ENCODE peak calls at places on chromosomes 11 and 22, in six cellular contexts. G, M, N, F, K and L are unnamed samples.

GRCh38 chr22:35191412-35191811 is 65.9 kb upstream of the HMGXB4 start:
- DNase-seq in G (no peak), M (no peak), N (no peak), F (no peak), K (no peak), L (no peak)

GRCh38 chr11:126466288-126467045 is 111.0 kb downstream of the ST3GAL4 start:
- DNase-seq in G (no peak), M (no peak), N (no peak), F (no peak), K (no peak), L (no peak)

GRCh38 chr11:119758291-119758690 is 29.3 kb upstream of the NECTIN1 start:
- DNase-seq in G (no peak), M (no peak), N (no peak), F (no peak), K (no peak), L (no peak)

GRCh38 chr11:36141595-36141994 is 147.6 kb downstream of the COMMD9 start:
- DNase-seq in G (no peak), M (no peak), N (no peak), F (no peak), K (no peak), L (no peak)

GRCh38 chr11:74204692-74205091 is 33.6 kb downstream of the PPME1 start:
- DNase-seq in G (no peak), M (no peak), N (no peak), F (no peak), K (no peak), L (no peak)

GRCh38 chr22:25969286-25969685 is 200.0 kb upstream of the SEZ6L start:
- DNase-seq in G (no peak), M (no peak), N (no peak), F (no peak), K (no peak), L (no peak)

GRCh38 chr22:29716814-29717213 is 3.0 kb upstream of the CABP7 start:
- DNase-seq in G (peak), M (no peak), N (no peak), F (peak), K (no peak), L (peak)

GRCh38 chr11:1964955-1965354 is 17.8 kb downstream of the MRPL23 start:
- DNase-seq in G (no peak), M (no peak), N (no peak), F (peak), K (no peak), L (no peak)

GRCh38 chr11:68838572-68838964 is 3.1 kb downstream of the CPT1A start:
- DNase-seq in G (no peak), M (peak), N (no peak), F (peak), K (no peak), L (peak)

GRCh38 chr22:26480611-26480932 is 3.0 kb downstream of the HPS4 start:
- DNase-seq in G (no peak), M (no peak), N (no peak), F (no peak), K (no peak), L (no peak)

GRCh38 chr22:18056161-18056666 is 21.6 kb upstream of the PEX26 start:
- DNase-seq in G (no peak), M (peak), N (no peak), F (peak), K (no peak), L (no peak)

GRCh38 chr11:2828585-2829330 is 56.8 kb downstream of the CDKN1C start:
- DNase-seq in G (no peak), M (no peak), N (no peak), F (peak), K (no peak), L (no peak)

GRCh38 chr22:44091021-44091721 is 67.1 kb downstream of the PARVB start:
- DNase-seq in G (no peak), M (no peak), N (no peak), F (no peak), K (no peak), L (peak)

GRCh38 chr11:72951815-72952340 is 137.7 kb downstream of the ATG16L2 start:
- DNase-seq in G (no peak), M (no peak), N (no peak), F (no peak), K (no peak), L (no peak)

GRCh38 chr11:35990816-35991215 is 47.0 kb downstream of the LDLRAD3 start:
- DNase-seq in G (no peak), M (no peak), N (no peak), F (no peak), K (no peak), L (no peak)

GRCh38 chr22:20016734-20017621 is at the start of gene ARVCF:
- DNase-seq in G (peak), M (peak), N (no peak), F (peak), K (peak), L (peak)

GRCh38 chr11:537622-538430 is 499 bp downstream of the LRRC56 start:
- DNase-seq in G (no peak), M (no peak), N (no peak), F (no peak), K (no peak), L (no peak)

GRCh38 chr11:44942029-44942710 is 8.5 kb downstream of the TP53I11 start:
- DNase-seq in G (no peak), M (no peak), N (no peak), F (no peak), K (no peak), L (no peak)

GRCh38 chr11:110305169-110306018 is 9.0 kb upstream of the RDX start:
- DNase-seq in G (no peak), M (no peak), N (no peak), F (no peak), K (no peak), L (no peak)

GRCh38 chr22:29628982-29629381 is 25.5 kb downstream of the NF2 start:
- DNase-seq in G (no peak), M (no peak), N (no peak), F (no peak), K (no peak), L (no peak)

GRCh38 chr11:123707206-123707605 is 34.3 kb downstream of the ZNF202 start:
- DNase-seq in G (no peak), M (no peak), N (no peak), F (no peak), K (no peak), L (no peak)

GRCh38 chr22:38108561-38109319 is 1.7 kb downstream of the BAIAP2L2 start:
- DNase-seq in G (no peak), M (no peak), N (no peak), F (no peak), K (no peak), L (no peak)

GRCh38 chr22:38111941-38112355 is 1.5 kb upstream of the BAIAP2L2 start:
- DNase-seq in G (no peak), M (no peak), N (no peak), F (no peak), K (no peak), L (no peak)

GRCh38 chr22:38109391-38110000 is 988 bp downstream of the BAIAP2L2 start:
- DNase-seq in G (no peak), M (no peak), N (no peak), F (no peak), K (no peak), L (no peak)

GRCh38 chr22:38110863-38111852 is 674 bp upstream of the BAIAP2L2 start:
- DNase-seq in G (no peak), M (no peak), N (no peak), F (no peak), K (no peak), L (no peak)

GRCh38 chr22:38110008-38110862 is at the start of gene BAIAP2L2:
- DNase-seq in G (no peak), M (no peak), N (no peak), F (no peak), K (no peak), L (no peak)
- TF ChIP-seq POLR2A in G (no peak), M (no peak), N (no peak), F (no peak), K (no peak), L (no peak)

GRCh38 chr11:111841370-111842053 is 29.9 kb downstream of the ALG9 start:
- DNase-seq in G (peak), M (peak), N (peak), F (peak), K (peak), L (peak)
- H3K4me3 ChIP-seq in G (no peak), M (no peak), N (no peak), F (no peak), K (no peak), L (no peak)

DNA sequence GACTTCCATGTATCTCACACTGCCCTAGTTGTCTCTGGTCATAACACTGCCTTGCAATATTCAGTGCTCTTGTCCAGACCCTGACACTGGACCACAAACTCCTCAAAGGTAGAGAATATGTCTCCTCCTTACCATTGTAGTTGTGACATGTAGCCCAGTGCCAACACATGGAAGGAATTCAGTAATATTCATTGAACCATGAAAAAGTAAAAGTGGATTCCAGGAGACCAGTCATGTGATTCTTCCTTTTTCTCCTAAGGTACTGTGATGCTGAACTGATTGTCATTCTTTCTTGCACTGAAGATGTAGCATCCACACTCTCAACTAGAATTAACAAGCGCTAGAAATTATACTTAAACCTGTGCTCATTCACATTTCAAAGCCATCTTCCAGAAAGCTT is 224.6 kb upstream of the BLID start:
- DNase-seq in G (no peak), M (no peak), N (no peak), F (no peak), K (no peak), L (no peak)
- TF ChIP-seq POLR2A in G (no peak), M (no peak), N (no peak), F (no peak), K (no peak), L (no peak)

DNA sequence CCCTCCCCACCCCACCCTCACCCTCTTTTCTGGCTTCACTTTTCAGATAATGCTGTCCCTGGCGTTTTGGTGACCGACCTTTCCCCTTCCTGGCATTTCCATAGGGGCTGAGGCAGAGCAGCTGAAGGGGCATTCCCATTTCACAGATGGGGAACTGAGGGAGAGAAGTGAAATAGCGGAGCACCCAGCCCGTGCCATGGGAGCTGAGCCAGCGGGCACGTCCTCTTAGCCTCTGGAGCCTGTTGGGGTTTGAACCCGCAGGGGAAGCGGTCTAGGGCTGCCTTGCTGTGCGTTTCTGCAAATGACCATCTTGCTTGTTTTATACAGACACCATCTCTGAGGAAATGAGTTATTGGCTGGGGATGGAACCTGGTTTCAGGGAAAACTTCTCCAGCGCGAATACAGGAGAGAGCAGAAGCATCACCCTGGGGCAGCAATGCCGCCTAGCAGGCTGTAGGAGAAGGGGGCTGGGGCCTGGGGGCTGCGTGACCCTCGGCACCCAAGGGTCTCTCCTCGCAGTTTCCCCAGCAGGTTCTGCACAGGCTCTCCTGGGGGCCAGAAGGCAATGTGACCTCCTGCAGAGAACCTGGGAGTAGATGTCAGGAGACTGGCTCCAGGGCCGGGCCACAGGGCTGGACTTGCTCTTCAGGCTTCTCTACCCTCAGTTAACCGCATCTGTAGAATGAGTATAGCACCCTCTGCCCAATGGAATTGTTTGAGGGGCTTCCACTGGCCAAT is 1.5 kb downstream of the PTPRJ start:
- DNase-seq in G (no peak), M (no peak), N (no peak), F (no peak), K (no peak), L (peak)
- H3K4me3 ChIP-seq in G (peak), M (peak), N (peak), F (peak), K (peak), L (peak)

DNA sequence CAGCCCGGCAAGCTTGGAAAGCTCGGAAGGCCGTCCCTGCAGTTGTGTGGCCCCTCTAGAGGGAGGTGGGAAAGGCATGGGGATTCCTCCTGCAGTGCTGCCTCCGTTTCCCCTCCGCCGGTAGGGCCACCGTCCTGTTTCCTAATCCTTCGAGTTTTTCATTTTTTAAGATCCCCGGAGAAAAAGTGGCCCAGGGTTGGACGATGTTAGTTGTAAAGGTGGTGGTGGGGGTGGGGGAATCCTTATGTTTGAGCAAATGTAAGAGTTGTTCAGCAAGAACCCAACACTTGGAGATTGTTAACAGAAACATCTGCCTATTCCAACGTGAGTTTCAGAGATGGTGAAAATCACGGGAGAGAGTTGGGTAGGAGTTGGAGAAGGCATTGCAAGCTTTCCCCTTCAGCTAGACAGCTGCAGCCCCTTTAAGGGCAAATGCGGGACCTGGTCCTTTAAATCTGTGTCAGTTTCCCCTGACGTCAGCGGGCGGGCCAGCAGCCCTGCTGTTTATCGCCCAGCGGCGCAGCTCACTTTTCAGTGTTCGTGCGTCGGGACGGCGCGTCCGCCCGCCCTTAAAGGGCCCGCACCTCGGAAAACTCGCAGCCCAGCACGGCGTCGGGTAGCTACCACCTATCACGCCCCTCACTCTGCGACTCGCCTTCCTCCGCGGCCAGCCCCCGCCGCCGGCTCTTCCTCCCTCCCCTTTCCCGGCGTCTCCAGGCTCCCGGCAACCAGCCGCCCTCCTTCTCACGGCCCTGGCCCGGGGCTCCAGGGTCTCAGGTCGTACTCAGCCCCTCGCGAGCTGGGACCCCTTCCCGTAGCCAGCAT is at the start of gene SIDT2:
- DNase-seq in G (peak), M (peak), N (peak), F (peak), K (peak), L (peak)
- TF ChIP-seq POLR2A in G (peak), M (peak), N (no peak), F (peak), K (peak), L (no peak)

GRCh38 chr22:43002198-43002577 is 12.8 kb downstream of the PACSIN2 start:
- DNase-seq in G (no peak), M (no peak), N (no peak), F (no peak), K (no peak), L (no peak)
- H3K4me3 ChIP-seq in G (no peak), M (no peak), N (no peak), F (no peak), K (no peak), L (no peak)